ENCODE peak calls at places on chromosomes 12 and 14, in four cellular contexts. N, A, V and U are unnamed samples.

GRCh38 chr12:51874013-51874412 is 13.9 kb upstream of the ANKRD33 start:
- DNase-seq in A (no peak), V (no peak), N (no peak), U (no peak)

GRCh38 chr12:25884920-25885234 is 73.6 kb upstream of the RASSF8 start:
- DNase-seq in A (no peak), N (no peak), V (no peak), U (peak; percentile 12)

GRCh38 chr12:63103489-63104131 is 47.4 kb downstream of the AVPR1A start:
- DNase-seq in V (peak; percentile 15), N (peak; percentile 25), A (peak; percentile 14), U (no peak)

GRCh38 chr12:124359671-124360581 is 65.0 kb downstream of the RFLNA start:
- DNase-seq in A (no peak), V (no peak), N (no peak), U (no peak)

GRCh38 chr12:127268121-127268520 is 998.8 kb upstream of the TMEM132C start:
- DNase-seq in N (no peak), A (no peak), V (no peak), U (no peak)

GRCh38 chr12:58496411-58496810 is 423.9 kb downstream of the LRIG3 start:
- DNase-seq in N (no peak), V (no peak), A (no peak), U (no peak)

GRCh38 chr12:45268672-45269406 is 52.9 kb downstream of the ANO6 start:
- DNase-seq in N (peak; percentile 35), A (peak; percentile 17), V (peak; percentile 31), U (no peak)

GRCh38 chr12:65171073-65171472 is 1.7 kb downstream of the LEMD3 start:
- DNase-seq in A (no peak), N (no peak), V (no peak), U (no peak)

GRCh38 chr12:25784669-25785068 is 173.8 kb upstream of the RASSF8 start:
- DNase-seq in V (no peak), N (no peak), A (no peak), U (no peak)

GRCh38 chr12:4564819-4565218 is 2.8 kb downstream of the DYRK4 start:
- DNase-seq in N (no peak), V (no peak), A (no peak), U (no peak)

GRCh38 chr12:4562034-4562657 is at the start of gene DYRK4:
- DNase-seq in A (peak; percentile 77), N (no peak), V (peak; percentile 72), U (peak; percentile 96)

GRCh38 chr12:4563336-4563735 is 1.3 kb downstream of the DYRK4 start:
- DNase-seq in N (no peak), A (no peak), V (no peak), U (no peak)

GRCh38 chr12:4566474-4566873 is 4.5 kb downstream of the DYRK4 start:
- DNase-seq in A (no peak), N (no peak), V (no peak), U (no peak)

DNA sequence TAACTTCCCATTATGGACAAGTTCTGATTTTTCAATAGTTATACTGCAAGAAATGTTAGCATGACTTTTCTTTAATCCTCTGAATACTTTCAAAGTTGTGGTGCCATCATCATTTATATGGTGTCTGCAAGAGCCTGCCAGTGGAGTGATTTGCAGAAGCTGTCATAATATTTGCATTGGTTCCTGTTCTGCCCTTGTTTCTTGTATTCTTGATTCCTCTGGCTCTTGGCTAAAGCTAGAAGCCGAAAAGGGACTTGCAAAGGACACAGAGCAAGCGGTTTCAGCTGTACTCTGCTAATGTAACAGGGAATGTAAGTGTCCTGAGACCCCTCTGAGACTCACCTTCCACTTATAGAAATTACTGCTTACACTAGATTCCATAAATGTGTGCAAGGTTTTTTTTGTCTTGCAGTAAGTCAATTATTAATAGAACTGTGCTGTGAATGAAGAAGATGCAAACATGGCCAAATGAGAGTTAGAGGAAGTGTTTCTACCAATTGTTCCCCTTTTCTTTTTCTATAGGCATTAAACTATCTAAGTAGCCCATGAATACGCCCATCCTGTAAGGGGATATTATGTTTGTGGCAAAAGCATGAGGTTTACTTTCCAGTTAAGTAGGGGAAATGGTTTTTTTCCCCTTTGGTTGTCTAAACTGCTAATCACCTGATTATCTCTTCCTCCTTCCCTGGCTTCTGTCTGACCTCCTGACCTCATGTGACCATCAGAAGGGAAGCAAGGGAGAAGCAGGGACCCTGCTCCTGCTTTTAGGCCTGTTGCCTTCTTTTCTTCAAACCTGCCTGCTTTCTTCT is 5.3 kb downstream of the DYRK4 start:
- DNase-seq in A (no peak), N (no peak), V (no peak), U (no peak)
- TF ChIP-seq NR3C1 in A (no peak), N (no peak), V (no peak), U (no peak)

GRCh38 chr14:60756847-60757246 is 22.3 kb downstream of the MNAT1 start:
- DNase-seq in A (no peak), V (no peak), N (no peak), U (no peak)

GRCh38 chr14:60758875-60759274 is 24.3 kb downstream of the MNAT1 start:
- DNase-seq in A (no peak), N (no peak), V (no peak), U (no peak)

GRCh38 chr14:60757617-60758016 is 23.1 kb downstream of the MNAT1 start:
- DNase-seq in V (no peak), A (no peak), N (no peak), U (no peak)

GRCh38 chr14:60753264-60754126 is 18.9 kb downstream of the MNAT1 start:
- DNase-seq in A (no peak), N (no peak), V (no peak), U (no peak)
- TF ChIP-seq NR3C1 in A (no peak), N (no peak), V (no peak), U (no peak)

GRCh38 chr14:64112859-64113258 is 181.3 kb downstream of the ESR2 start:
- DNase-seq in N (no peak), A (no peak), V (no peak), U (no peak)

GRCh38 chr14:64115401-64115800 is 178.8 kb downstream of the ESR2 start:
- DNase-seq in N (no peak), A (no peak), V (no peak), U (no peak)

GRCh38 chr14:64114796-64115195 is 179.4 kb downstream of the ESR2 start:
- DNase-seq in N (no peak), A (no peak), V (no peak), U (no peak)

GRCh38 chr14:64113279-64113678 is 180.9 kb downstream of the ESR2 start:
- DNase-seq in A (no peak), V (no peak), N (no peak), U (no peak)

DNA sequence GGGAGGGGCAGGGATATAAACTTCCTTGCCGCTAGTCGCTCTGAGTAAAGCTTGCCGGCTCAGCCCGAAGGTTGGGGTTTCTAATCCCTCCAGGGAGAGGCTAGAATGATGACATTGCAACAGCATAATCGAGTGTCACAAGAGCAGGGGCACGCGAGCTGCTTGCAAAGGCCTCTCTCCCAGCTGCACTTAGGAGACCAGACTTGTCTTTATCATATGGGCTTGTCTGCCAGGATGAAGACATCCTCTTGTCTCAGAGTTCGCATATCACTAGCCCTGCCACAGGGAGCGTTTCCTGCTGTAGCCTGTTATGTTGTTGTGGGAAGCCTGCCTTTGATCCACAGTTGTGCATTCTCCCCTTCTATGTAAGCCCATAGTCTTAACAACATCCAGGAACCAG is 180.0 kb downstream of the ESR2 start:
- DNase-seq in V (no peak), N (no peak), A (no peak), U (no peak)
- TF ChIP-seq NR3C1 in V (no peak), N (no peak), A (no peak), U (no peak)

DNA sequence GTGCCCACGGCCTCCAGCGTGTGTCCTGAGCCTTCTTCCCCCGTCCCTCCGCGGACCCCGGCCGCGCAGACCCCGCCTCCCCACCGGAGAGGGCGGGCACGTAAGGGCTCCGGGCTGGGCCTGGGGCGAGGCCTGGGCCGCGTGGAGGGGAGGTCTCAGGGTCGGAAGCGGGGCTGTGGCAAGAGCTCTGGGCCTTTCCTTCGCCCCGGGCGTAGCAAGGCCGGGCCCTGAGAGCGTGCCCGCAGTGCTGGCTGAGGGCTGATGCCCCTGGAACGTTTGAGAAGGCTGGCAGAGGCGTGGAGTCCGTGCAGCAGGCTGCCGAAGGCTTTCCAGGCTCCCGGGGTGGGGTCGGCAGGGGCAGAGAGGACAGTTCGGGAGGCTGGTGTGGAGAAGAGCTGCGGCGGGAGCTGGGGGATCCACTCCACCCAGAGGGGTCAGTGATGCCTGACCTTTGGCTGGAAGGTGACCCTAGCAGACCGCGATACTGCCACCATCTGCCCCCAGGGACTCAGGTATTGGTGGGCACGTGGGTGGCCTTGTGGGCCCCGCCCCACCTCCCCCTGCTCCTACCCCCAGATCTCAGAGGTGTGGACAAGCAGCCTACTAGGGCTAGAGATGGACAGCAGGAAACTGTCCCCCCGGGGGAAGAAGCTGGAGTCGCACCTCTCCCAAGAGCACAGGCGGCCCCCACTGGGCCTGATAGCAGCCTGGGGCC is 545 bp downstream of the TEX22 start:
- DNase-seq in N (no peak), A (peak; percentile 70), V (peak; percentile 50), U (no peak)
- TF ChIP-seq NR3C1 in N (no peak), A (no peak), V (no peak), U (no peak)

GRCh38 chr14:105876158-105876557 is 349.8 kb downstream of the TMEM121 start:
- DNase-seq in V (no peak), N (no peak), A (no peak), U (peak; percentile 1)

GRCh38 chr14:105878125-105878524 is 351.7 kb downstream of the TMEM121 start:
- DNase-seq in A (no peak), N (no peak), V (no peak), U (no peak)

GRCh38 chr14:105877645-105878044 is 351.3 kb downstream of the TMEM121 start:
- DNase-seq in A (no peak), V (no peak), N (no peak), U (no peak)

GRCh38 chr14:105878554-105878953 is 352.2 kb downstream of the TMEM121 start:
- DNase-seq in V (no peak), N (no peak), A (no peak), U (no peak)

GRCh38 chr14:105876829-105877228 is 350.4 kb downstream of the TMEM121 start:
- DNase-seq in V (no peak), A (no peak), N (no peak), U (peak; percentile 4)
- TF ChIP-seq NR3C1 in V (no peak), A (no peak), N (no peak), U (no peak)

DNA sequence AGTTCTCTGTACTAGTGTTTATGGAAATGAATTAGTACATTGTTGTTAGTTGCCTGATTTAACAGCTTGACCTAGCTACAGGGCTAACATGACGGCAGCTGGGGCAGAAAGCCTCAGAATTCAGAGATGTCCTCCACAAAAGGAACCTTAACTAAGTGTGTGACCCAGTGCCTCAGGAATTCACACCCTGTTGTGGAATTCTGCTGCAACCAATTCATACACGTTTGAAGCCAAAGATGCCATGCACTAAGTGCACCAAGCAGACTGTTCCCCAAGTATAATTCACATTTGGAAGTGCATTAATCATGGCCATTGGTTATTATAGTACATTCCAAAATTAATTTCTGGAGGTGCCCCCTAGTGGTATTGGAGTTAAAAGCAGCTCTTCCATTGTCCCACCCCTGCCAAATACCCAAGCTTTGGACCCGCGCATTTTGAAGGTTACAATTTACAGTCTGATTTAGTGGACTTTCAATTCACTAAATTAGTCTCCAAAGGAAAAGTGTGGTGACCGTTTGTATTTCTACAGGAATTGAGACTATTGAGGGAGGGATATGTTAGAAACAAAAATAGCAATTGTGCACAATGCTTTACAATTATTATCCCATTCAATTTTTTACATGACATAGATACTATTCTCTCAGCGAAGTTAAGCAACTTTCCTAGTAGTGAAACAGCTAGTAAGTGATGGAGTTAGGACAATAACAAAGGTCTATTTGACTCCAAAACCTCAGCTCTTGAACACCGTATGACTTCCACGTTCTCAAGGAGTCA is 85.9 kb downstream of the PAX9 start:
- DNase-seq in N (peak; percentile 32), V (peak; percentile 44), A (peak; percentile 15), U (no peak)
- TF ChIP-seq NR3C1 in N (no peak), V (no peak), A (no peak), U (no peak)